ENCODE peak calls at places on chromosomes 11 and 22, in nine cellular contexts. Y is C1 segment of cervical spinal cord, V is AG20443, E is heart left ventricle, R is body of pancreas, J is colonic mucosa, P is T1000, X is hepatic stellate cell, Q is NCI-H524. K is an unnamed sample.

GRCh38 chr22:44462246-44463015 is 35.6 kb downstream of the RTL6 start:
- DNase-seq in Y (no peak), V (no peak), E (no peak), R (no peak), J (peak; percentile 10), P (no peak), X (no peak), Q (no peak), K (no peak)

GRCh38 chr11:44622721-44623258 is 57.3 kb downstream of the CD82 start:
- DNase-seq in Y (no peak), V (no peak), E (no peak), R (no peak), J (peak; percentile 15), P (no peak), X (no peak), Q (no peak), K (peak; percentile 43)

GRCh38 chr22:35921777-35922176 is 106.8 kb downstream of the RBFOX2 start:
- DNase-seq in Y (no peak), V (peak; percentile 82), E (no peak), R (peak; percentile 77), J (peak; percentile 76), P (peak; percentile 35), X (peak; percentile 60), Q (peak; percentile 78), K (no peak)

GRCh38 chr11:120043323-120043945 is 94.5 kb downstream of the TRIM29 start:
- DNase-seq in Y (no peak), V (no peak), E (no peak), R (no peak), J (peak; percentile 2), P (no peak), X (no peak), Q (no peak), K (peak; percentile 8)

GRCh38 chr11:48088682-48089050 is 108.3 kb downstream of the PTPRJ start:
- DNase-seq in Y (no peak), V (no peak), E (no peak), R (no peak), J (no peak), P (no peak), X (no peak), Q (no peak), K (no peak)

GRCh38 chr22:36081023-36081431 is 52.4 kb upstream of the RBFOX2 start:
- DNase-seq in Y (no peak), V (peak; percentile 88), E (no peak), R (no peak), J (no peak), P (peak; percentile 63), X (peak; percentile 83), Q (no peak), K (no peak)

GRCh38 chr22:49544286-49544685 is 283.4 kb downstream of the BRD1 start:
- DNase-seq in Y (no peak), V (no peak), E (peak; percentile 19), R (no peak), J (no peak), P (no peak), X (no peak), Q (no peak), K (no peak)

GRCh38 chr22:42217019-42217751 is 53.3 kb downstream of the TCF20 start:
- DNase-seq in Y (no peak), V (no peak), E (no peak), R (no peak), J (no peak), P (no peak), X (no peak), Q (no peak), K (no peak)

GRCh38 chr11:21142007-21142406 is 472.6 kb downstream of the NELL1 start:
- DNase-seq in Y (no peak), V (no peak), E (no peak), R (no peak), J (no peak), P (no peak), X (no peak), Q (peak; percentile 55), K (no peak)

GRCh38 chr11:10777806-10778205 is 26.8 kb downstream of the CTR9 start:
- DNase-seq in Y (no peak), V (peak; percentile 28), E (no peak), R (no peak), J (no peak), P (no peak), X (no peak), Q (no peak), K (no peak)

GRCh38 chr11:68776442-68777235 is 25.3 kb upstream of the TESMIN start:
- DNase-seq in Y (no peak), V (no peak), E (no peak), R (no peak), J (no peak), P (no peak), X (no peak), Q (no peak), K (no peak)

GRCh38 chr22:42289671-42290269 is 19.3 kb upstream of the TCF20 start:
- DNase-seq in Y (no peak), V (no peak), E (peak; percentile 51), R (peak; percentile 30), J (no peak), P (no peak), X (no peak), Q (peak; percentile 94), K (no peak)

GRCh38 chr22:42305967-42306366 is 35.5 kb upstream of the TCF20 start:
- DNase-seq in Y (no peak), V (no peak), E (no peak), R (no peak), J (no peak), P (no peak), X (no peak), Q (peak; percentile 22), K (no peak)

GRCh38 chr11:123176785-123177184 is 18.3 kb downstream of the CLMP start:
- DNase-seq in Y (no peak), V (no peak), E (no peak), R (no peak), J (no peak), P (no peak), X (no peak), Q (no peak), K (no peak)

GRCh38 chr11:86798988-86799387 is 1.4 kb upstream of the PRSS23 start:
- DNase-seq in Y (no peak), V (no peak), E (no peak), R (no peak), J (no peak), P (peak; percentile 11), X (peak; percentile 37), Q (peak; percentile 7), K (no peak)

GRCh38 chr11:45098929-45099328 is 47.5 kb upstream of the PRDM11 start:
- DNase-seq in Y (no peak), V (no peak), E (no peak), R (no peak), J (no peak), P (no peak), X (no peak), Q (peak; percentile 23), K (no peak)

GRCh38 chr11:7348432-7349298 is 97.0 kb downstream of the SYT9 start:
- DNase-seq in Y (no peak), V (no peak), E (no peak), R (no peak), J (no peak), P (no peak), X (no peak), Q (peak; percentile 64), K (no peak)

GRCh38 chr11:128868851-128869671 is 2.0 kb upstream of the KCNJ1 start:
- DNase-seq in Y (no peak), V (no peak), E (no peak), R (no peak), J (no peak), P (no peak), X (no peak), Q (no peak), K (no peak)

GRCh38 chr11:6655020-6655789 is 404 bp downstream of the DCHS1 start:
- DNase-seq in Y (no peak), V (peak; percentile 61), E (peak; percentile 64), R (no peak), J (no peak), P (no peak), X (no peak), Q (no peak), K (peak; percentile 51)

GRCh38 chr11:25992254-25992653 is 339.7 kb upstream of the ANO3 start:
- DNase-seq in Y (no peak), V (no peak), E (no peak), R (no peak), J (no peak), P (no peak), X (no peak), Q (no peak), K (no peak)

GRCh38 chr22:20777420-20778177 is 3.7 kb downstream of the SERPIND1 start:
- DNase-seq in Y (no peak), V (peak; percentile 82), E (no peak), R (peak; percentile 40), J (peak; percentile 43), P (peak; percentile 34), X (peak; percentile 78), Q (no peak), K (no peak)

GRCh38 chr11:134528453-134528852 is 116.4 kb upstream of the B3GAT1 start:
- DNase-seq in Y (no peak), V (no peak), E (no peak), R (no peak), J (peak; percentile 12), P (no peak), X (no peak), Q (no peak), K (no peak)

GRCh38 chr11:58622344-58622743 is at the start of gene CNTF:
- DNase-seq in Y (no peak), V (peak; percentile 37), E (no peak), R (no peak), J (no peak), P (no peak), X (no peak), Q (no peak), K (no peak)

GRCh38 chr11:107018274-107018901 is at the start of gene GUCY1A2:
- DNase-seq in Y (no peak), V (peak; percentile 30), E (peak; percentile 56), R (peak; percentile 25), J (no peak), P (no peak), X (no peak), Q (peak; percentile 65), K (no peak)

GRCh38 chr11:6578134-6578533 is 25.3 kb downstream of the RRP8 start:
- DNase-seq in Y (no peak), V (no peak), E (no peak), R (no peak), J (no peak), P (no peak), X (no peak), Q (no peak), K (no peak)

GRCh38 chr22:35258144-35258988 is 1.1 kb downstream of the HMGXB4 start:
- DNase-seq in Y (no peak), V (peak; percentile 20), E (no peak), R (peak; percentile 11), J (peak; percentile 36), P (no peak), X (peak; percentile 24), Q (no peak), K (no peak)

GRCh38 chr11:68028802-68029475 is 1.5 kb upstream of the NDUFS8 start:
- DNase-seq in Y (no peak), V (no peak), E (no peak), R (no peak), J (no peak), P (no peak), X (no peak), Q (no peak), K (no peak)

GRCh38 chr11:1694064-1694845 is 2.7 kb upstream of the KRTAP5-6 start:
- DNase-seq in Y (peak; percentile 52), V (peak; percentile 97), E (peak; percentile 95), R (peak; percentile 90), J (peak; percentile 90), P (peak; percentile 27), X (peak; percentile 91), Q (peak; percentile 69), K (peak; percentile 82)

GRCh38 chr11:63212742-63213141 is 30.7 kb downstream of the SLC22A25 start:
- DNase-seq in Y (no peak), V (peak; percentile 45), E (no peak), R (no peak), J (no peak), P (no peak), X (peak; percentile 8), Q (peak; percentile 8), K (no peak)

GRCh38 chr11:69035150-69035958 is 13.4 kb upstream of the TPCN2 start:
- DNase-seq in Y (no peak), V (no peak), E (peak; percentile 65), R (no peak), J (no peak), P (no peak), X (no peak), Q (no peak), K (no peak)

GRCh38 chr11:45771194-45771941 is 33.6 kb upstream of the SLC35C1 start:
- DNase-seq in Y (no peak), V (peak; percentile 80), E (peak; percentile 77), R (peak; percentile 77), J (peak; percentile 82), P (peak; percentile 35), X (peak; percentile 67), Q (peak; percentile 61), K (peak; percentile 73)

K was measured in Peyer's patch.